ENCODE peak calls at places on chromosomes 11 and 22, in four cellular contexts. One of them, this sample, is unnamed.

GRCh38 chr11:95325777-95326258 is 94.8 kb upstream of the SESN3 start:
- DNase-seq in HepG2: no peak
- DNase-seq in GM12878: no peak
- DNase-seq in K562: no peak
- DNase-seq in this sample: no peak

GRCh38 chr11:15920856-15921629 is 435.3 kb downstream of the SOX6 start:
- DNase-seq in K562: no peak
- DNase-seq in HepG2: no peak
- DNase-seq in GM12878: no peak
- DNase-seq in this sample: no peak

GRCh38 chr22:30325065-30325720 is 1.5 kb downstream of the TBC1D10A start:
- DNase-seq in HepG2: no peak
- DNase-seq in GM12878: no peak
- DNase-seq in K562: peak; percentile 54
- DNase-seq in this sample: no peak

GRCh38 chr11:21895686-21896085 is 297.2 kb upstream of the ANO5 start:
- DNase-seq in K562: no peak
- DNase-seq in GM12878: no peak
- DNase-seq in HepG2: no peak
- DNase-seq in this sample: no peak

GRCh38 chr22:11616811-11617210 is 3911.2 kb upstream of the OR11H1 start:
- DNase-seq in HepG2: no peak
- DNase-seq in GM12878: no peak
- DNase-seq in K562: no peak
- DNase-seq in this sample: no peak

GRCh38 chr22:26527574-26528465 is 15.5 kb upstream of the TFIP11 start:
- DNase-seq in GM12878: no peak
- DNase-seq in K562: no peak
- DNase-seq in HepG2: no peak
- DNase-seq in this sample: no peak

GRCh38 chr11:128549256-128549944 is 38.0 kb downstream of the ETS1 start:
- DNase-seq in HepG2: no peak
- DNase-seq in GM12878: no peak
- DNase-seq in K562: no peak
- DNase-seq in this sample: no peak

GRCh38 chr11:65973439-65974110 is 12.0 kb downstream of the SART1 start:
- DNase-seq in GM12878: no peak
- DNase-seq in HepG2: no peak
- DNase-seq in K562: no peak
- DNase-seq in this sample: no peak

GRCh38 chr11:1039481-1040427 is 3.2 kb upstream of the MUC6 start:
- DNase-seq in HepG2: no peak
- DNase-seq in K562: no peak
- DNase-seq in GM12878: no peak
- DNase-seq in this sample: no peak

GRCh38 chr11:61749607-61750217 is 2.7 kb upstream of the MYRF start:
- DNase-seq in HepG2: peak; percentile 72
- DNase-seq in K562: peak; percentile 92
- DNase-seq in GM12878: no peak
- DNase-seq in this sample: no peak

GRCh38 chr11:18019650-18020049 is 6.8 kb upstream of the SERGEF start:
- DNase-seq in K562: no peak
- DNase-seq in HepG2: no peak
- DNase-seq in GM12878: no peak
- DNase-seq in this sample: no peak

GRCh38 chr11:803770-804598 is 1.0 kb downstream of the PIDD1 start:
- DNase-seq in GM12878: no peak
- DNase-seq in HepG2: no peak
- DNase-seq in K562: no peak
- DNase-seq in this sample: peak; percentile 65

GRCh38 chr11:67507242-67507890 is 596 bp downstream of the CDK2AP2 start:
- DNase-seq in GM12878: no peak
- DNase-seq in K562: peak; percentile 80
- DNase-seq in HepG2: no peak
- DNase-seq in this sample: no peak

GRCh38 chr11:17991799-17992433 is 20.9 kb downstream of the SERGEF start:
- DNase-seq in GM12878: no peak
- DNase-seq in K562: peak; percentile 66
- DNase-seq in HepG2: peak; percentile 41
- DNase-seq in this sample: peak; percentile 66

GRCh38 chr11:68817554-68817953 is 24.2 kb downstream of the CPT1A start:
- DNase-seq in GM12878: no peak
- DNase-seq in HepG2: no peak
- DNase-seq in K562: no peak
- DNase-seq in this sample: no peak

GRCh38 chr11:121661796-121662508 is 209.2 kb upstream of the SORL1-AS1 start:
- DNase-seq in GM12878: no peak
- DNase-seq in HepG2: no peak
- DNase-seq in K562: no peak
- DNase-seq in this sample: no peak

GRCh38 chr11:124916370-124916710 is 2.7 kb upstream of the HEPN1 start:
- DNase-seq in GM12878: no peak
- DNase-seq in K562: no peak
- DNase-seq in HepG2: no peak
- DNase-seq in this sample: no peak

GRCh38 chr11:59615132-59615636 is 390 bp downstream of the OSBP start:
- DNase-seq in HepG2: peak; percentile 26
- DNase-seq in GM12878: no peak
- DNase-seq in K562: peak; percentile 66
- DNase-seq in this sample: no peak

GRCh38 chr11:130785376-130786110 is 130.7 kb downstream of the SNX19 start:
- DNase-seq in K562: peak; percentile 2
- DNase-seq in GM12878: no peak
- DNase-seq in HepG2: no peak
- DNase-seq in this sample: no peak

GRCh38 chr11:34013893-34014571 is 37.5 kb upstream of the CAPRIN1 start:
- DNase-seq in K562: no peak
- DNase-seq in GM12878: no peak
- DNase-seq in HepG2: no peak
- DNase-seq in this sample: no peak

GRCh38 chr11:11028017-11028692 is 170.3 kb upstream of the ZBED5 start:
- DNase-seq in GM12878: no peak
- DNase-seq in K562: peak; percentile 65
- DNase-seq in HepG2: peak; percentile 34
- DNase-seq in this sample: peak; percentile 27

GRCh38 chr11:7511405-7511804 is 2.4 kb upstream of the PPFIBP2 start:
- DNase-seq in K562: no peak
- DNase-seq in HepG2: peak; percentile 15
- DNase-seq in GM12878: no peak
- DNase-seq in this sample: no peak

GRCh38 chr11:119694334-119694733 is 34.7 kb downstream of the NECTIN1 start:
- DNase-seq in HepG2: peak; percentile 72
- DNase-seq in K562: no peak
- DNase-seq in GM12878: no peak
- DNase-seq in this sample: no peak

GRCh38 chr11:114075891-114076441 is 16.5 kb downstream of the ZBTB16 start:
- DNase-seq in GM12878: no peak
- DNase-seq in HepG2: peak; percentile 15
- DNase-seq in K562: peak; percentile 61
- DNase-seq in this sample: peak; percentile 72

GRCh38 chr11:91932151-91932821 is 292.3 kb upstream of the FAT3 start:
- DNase-seq in HepG2: no peak
- DNase-seq in K562: no peak
- DNase-seq in GM12878: no peak
- DNase-seq in this sample: peak; percentile 48

GRCh38 chr11:118147502-118147901 is 5.1 kb downstream of the SCN4B start:
- DNase-seq in GM12878: no peak
- DNase-seq in HepG2: no peak
- DNase-seq in K562: peak; percentile 8
- DNase-seq in this sample: no peak

GRCh38 chr11:71442880-71443279 is 5.3 kb downstream of the DHCR7 start:
- DNase-seq in GM12878: no peak
- DNase-seq in K562: no peak
- DNase-seq in HepG2: no peak
- DNase-seq in this sample: no peak

GRCh38 chr22:44404341-44405020 is 91.7 kb upstream of the SHISAL1 start:
- DNase-seq in K562: no peak
- DNase-seq in GM12878: no peak
- DNase-seq in HepG2: no peak
- DNase-seq in this sample: no peak

GRCh38 chr11:123300874-123301695 is 106.0 kb upstream of the CLMP start:
- DNase-seq in K562: peak; percentile 6
- DNase-seq in GM12878: peak; percentile 47
- DNase-seq in HepG2: no peak
- DNase-seq in this sample: no peak

GRCh38 chr11:61377461-61378160 is 14.8 kb upstream of the TMEM216 start:
- DNase-seq in GM12878: no peak
- DNase-seq in K562: no peak
- DNase-seq in HepG2: no peak
- DNase-seq in this sample: no peak

GRCh38 chr11:119081682-119082081 is 3.0 kb upstream of the HMBS start:
- DNase-seq in GM12878: no peak
- DNase-seq in HepG2: no peak
- DNase-seq in K562: no peak
- DNase-seq in this sample: no peak

GRCh38 chr11:10784229-10785145 is 24.2 kb downstream of the EIF4G2 start:
- DNase-seq in GM12878: no peak
- DNase-seq in HepG2: no peak
- DNase-seq in K562: no peak
- DNase-seq in this sample: peak; percentile 37

GRCh38 chr11:3737386-3737933 is 59.9 kb downstream of the NUP98 start:
- DNase-seq in K562: no peak
- DNase-seq in HepG2: no peak
- DNase-seq in GM12878: no peak
- DNase-seq in this sample: no peak
- TF ChIP-seq GABPA in K562: no peak
- TF ChIP-seq GABPA in HepG2: no peak
- TF ChIP-seq GABPA in GM12878: no peak
- TF ChIP-seq GABPA in this sample: no peak

GRCh38 chr11:134468081-134468668 is 56.1 kb upstream of the B3GAT1 start:
- DNase-seq in HepG2: no peak
- DNase-seq in GM12878: no peak
- DNase-seq in K562: no peak
- DNase-seq in this sample: no peak

GRCh38 chr11:134468796-134469195 is 56.8 kb upstream of the B3GAT1 start:
- DNase-seq in HepG2: no peak
- DNase-seq in K562: no peak
- DNase-seq in GM12878: no peak
- DNase-seq in this sample: no peak

GRCh38 chr11:134466035-134466908 is 54.2 kb upstream of the B3GAT1 start:
- DNase-seq in GM12878: no peak
- DNase-seq in K562: no peak
- DNase-seq in HepG2: no peak
- DNase-seq in this sample: no peak

GRCh38 chr11:134464981-134465730 is 53.1 kb upstream of the B3GAT1 start:
- DNase-seq in K562: no peak
- DNase-seq in GM12878: no peak
- DNase-seq in HepG2: no peak
- DNase-seq in this sample: no peak

DNA sequence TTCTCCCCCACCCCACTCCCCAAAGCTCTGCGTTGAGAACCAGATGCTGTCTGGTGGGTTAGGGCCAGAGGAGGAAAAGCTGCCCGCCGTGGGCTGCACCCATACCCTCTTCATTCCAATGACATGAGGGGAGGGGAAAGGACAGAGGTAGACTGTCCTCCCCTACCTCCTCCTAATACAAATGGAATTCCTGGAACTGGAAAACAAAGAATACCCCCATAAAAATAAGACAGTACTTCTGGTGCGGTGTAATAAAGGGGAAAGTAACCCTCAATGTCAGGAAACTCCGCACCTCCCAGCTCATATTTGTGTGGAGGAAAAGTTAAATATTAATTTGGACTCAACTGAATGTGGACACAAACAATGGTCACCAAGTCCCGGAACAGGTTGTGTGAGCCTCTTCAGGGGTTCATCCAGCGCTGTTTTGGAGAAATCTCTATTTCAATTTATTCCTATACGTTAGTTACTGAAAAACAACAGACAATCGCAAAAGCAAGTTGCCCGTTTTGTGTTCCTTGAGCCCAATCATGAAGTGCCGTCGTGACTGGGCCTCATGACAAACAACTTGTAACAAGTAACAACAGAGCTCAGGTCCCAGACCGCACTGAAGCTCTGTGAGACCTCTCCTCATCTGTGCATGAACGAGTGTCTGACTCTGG is 55.0 kb upstream of the B3GAT1 start:
- DNase-seq in HepG2: peak; percentile 35
- DNase-seq in GM12878: no peak
- DNase-seq in K562: no peak
- DNase-seq in this sample: no peak
- TF ChIP-seq FOXM1 in HepG2: no peak
- TF ChIP-seq FOXM1 in GM12878: no peak
- TF ChIP-seq FOXM1 in K562: no peak
- TF ChIP-seq FOXM1 in this sample: no peak

DNA sequence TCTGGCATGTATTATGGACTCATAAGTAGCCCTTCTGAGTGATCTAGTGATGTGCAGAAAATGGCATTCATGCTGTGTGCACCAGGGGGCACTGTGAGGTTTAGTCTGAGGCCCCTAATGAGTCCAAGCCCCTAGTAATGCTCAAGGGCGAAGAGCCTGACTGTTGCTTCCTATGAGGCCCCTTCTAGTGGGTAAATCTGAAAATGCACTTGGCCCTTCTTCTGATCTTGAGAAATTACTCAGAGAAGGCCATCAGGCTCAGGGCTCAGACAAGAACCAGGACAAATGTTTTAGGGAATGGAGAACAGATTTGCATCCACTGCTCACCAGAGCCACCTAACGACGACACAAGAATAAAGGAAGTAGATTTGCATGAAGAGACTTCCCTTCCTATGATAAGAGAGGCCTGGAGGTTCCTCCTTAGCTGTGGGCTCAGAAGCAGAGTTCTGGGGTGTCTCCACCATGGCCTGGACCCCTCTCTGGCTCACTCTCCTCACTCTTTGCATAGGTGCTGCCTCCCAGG is 75.8 kb downstream of the GGTLC2 start:
- DNase-seq in GM12878: peak; percentile 57
- DNase-seq in HepG2: peak; percentile 32
- DNase-seq in K562: peak; percentile 93
- DNase-seq in this sample: peak; percentile 38
- TF ChIP-seq GABPA in GM12878: no peak
- TF ChIP-seq GABPA in HepG2: no peak
- TF ChIP-seq GABPA in K562: no peak
- TF ChIP-seq GABPA in this sample: no peak

DNA sequence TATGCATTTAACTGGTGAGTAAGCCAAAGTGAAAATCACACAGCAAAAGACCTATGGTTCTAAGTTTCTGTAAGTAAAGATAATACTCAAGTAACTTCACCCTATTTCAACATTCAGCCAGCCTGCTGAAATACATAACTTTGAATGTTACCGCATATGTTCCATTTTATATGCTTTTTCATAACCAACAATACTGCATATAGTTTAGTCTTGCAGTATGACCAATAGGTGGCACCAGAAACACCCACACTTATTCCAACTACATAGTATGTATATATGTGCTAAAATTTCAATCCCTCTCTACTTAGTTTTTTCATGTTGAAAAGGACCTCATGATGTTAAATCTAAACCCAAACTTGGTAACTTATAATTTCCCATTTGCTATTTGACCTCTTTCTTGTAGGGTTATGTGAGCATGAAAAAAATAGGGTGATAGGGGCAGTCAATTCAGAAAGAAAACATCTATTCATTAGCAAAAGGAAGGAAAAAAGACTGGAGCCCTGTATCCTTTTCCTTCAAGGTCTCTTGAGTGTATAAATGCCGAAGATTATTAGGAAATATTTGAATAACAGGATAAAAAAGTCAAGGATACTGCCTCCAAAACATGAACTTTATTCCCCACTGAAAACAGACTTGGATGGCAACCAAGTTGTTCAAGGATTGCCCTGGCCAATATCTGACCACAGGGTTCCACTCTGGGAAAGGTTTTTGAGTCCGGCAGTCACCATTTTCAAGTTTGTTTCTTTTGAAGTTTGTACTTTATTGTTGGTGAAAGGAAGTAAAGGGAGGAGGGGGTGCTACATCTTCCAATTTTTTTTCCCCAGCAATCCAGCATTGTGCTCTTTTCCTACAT is 23.8 kb upstream of the FZD4 start:
- DNase-seq in GM12878: no peak
- DNase-seq in HepG2: no peak
- DNase-seq in K562: peak; percentile 66
- DNase-seq in this sample: peak; percentile 50
- TF ChIP-seq FOXM1 in GM12878: no peak
- TF ChIP-seq FOXM1 in HepG2: no peak
- TF ChIP-seq FOXM1 in K562: no peak
- TF ChIP-seq FOXM1 in this sample: no peak